ENCODE peak calls at places on chromosomes 6 and 20, in six cellular contexts. One of them, this sample, is unnamed.
A peak's percentile ranks its signal among the peaks of the same experiment; 100 is the strongest.

GRCh38 chr6:33081098-33081824 is 5.5 kb downstream of the HLA-DPB1 start:
- DNase-seq in PC-9: no peak
- DNase-seq in cardiac fibroblast: no peak
- DNase-seq in activated CD4-positive, alpha-beta T cell treated with anti-CD3 and anti-CD28 coated beads for 1 hour: no peak
- DNase-seq in SK-N-MC: no peak
- DNase-seq in stimulated activated CD4-positive, alpha-beta T cell treated with anti-CD3 and anti-CD28 coated beads, Interleukin-4, amount 100 ng/mL, for 48 hours: no peak
- DNase-seq in this sample: no peak

GRCh38 chr6:35386989-35387388 is 44.6 kb downstream of the PPARD start:
- DNase-seq in activated CD4-positive, alpha-beta T cell treated with anti-CD3 and anti-CD28 coated beads for 1 hour: no peak
- DNase-seq in PC-9: no peak
- DNase-seq in stimulated activated CD4-positive, alpha-beta T cell treated with anti-CD3 and anti-CD28 coated beads, Interleukin-4, amount 100 ng/mL, for 48 hours: no peak
- DNase-seq in cardiac fibroblast: peak; percentile 53
- DNase-seq in SK-N-MC: no peak
- DNase-seq in this sample: no peak

GRCh38 chr6:31836676-31837611 is 9.4 kb downstream of the HSPA1B start:
- DNase-seq in cardiac fibroblast: peak; percentile 55
- DNase-seq in SK-N-MC: no peak
- DNase-seq in activated CD4-positive, alpha-beta T cell treated with anti-CD3 and anti-CD28 coated beads for 1 hour: no peak
- DNase-seq in stimulated activated CD4-positive, alpha-beta T cell treated with anti-CD3 and anti-CD28 coated beads, Interleukin-4, amount 100 ng/mL, for 48 hours: no peak
- DNase-seq in PC-9: no peak
- DNase-seq in this sample: no peak

GRCh38 chr6:27630727-27631613 is 158.1 kb upstream of the ZNF184 start:
- DNase-seq in PC-9: peak; percentile 62
- DNase-seq in cardiac fibroblast: peak; percentile 85
- DNase-seq in activated CD4-positive, alpha-beta T cell treated with anti-CD3 and anti-CD28 coated beads for 1 hour: no peak
- DNase-seq in SK-N-MC: peak; percentile 83
- DNase-seq in stimulated activated CD4-positive, alpha-beta T cell treated with anti-CD3 and anti-CD28 coated beads, Interleukin-4, amount 100 ng/mL, for 48 hours: peak; percentile 69
- DNase-seq in this sample: no peak

GRCh38 chr6:43540507-43540906 is 23.6 kb downstream of the POLR1C start:
- DNase-seq in activated CD4-positive, alpha-beta T cell treated with anti-CD3 and anti-CD28 coated beads for 1 hour: no peak
- DNase-seq in cardiac fibroblast: no peak
- DNase-seq in PC-9: no peak
- DNase-seq in stimulated activated CD4-positive, alpha-beta T cell treated with anti-CD3 and anti-CD28 coated beads, Interleukin-4, amount 100 ng/mL, for 48 hours: no peak
- DNase-seq in SK-N-MC: no peak
- DNase-seq in this sample: no peak

GRCh38 chr6:134081506-134081905 is 29.1 kb upstream of the SLC2A12 start:
- DNase-seq in cardiac fibroblast: no peak
- DNase-seq in PC-9: no peak
- DNase-seq in SK-N-MC: no peak
- DNase-seq in stimulated activated CD4-positive, alpha-beta T cell treated with anti-CD3 and anti-CD28 coated beads, Interleukin-4, amount 100 ng/mL, for 48 hours: no peak
- DNase-seq in activated CD4-positive, alpha-beta T cell treated with anti-CD3 and anti-CD28 coated beads for 1 hour: no peak
- DNase-seq in this sample: no peak

GRCh38 chr6:11613858-11614257 is 76.3 kb downstream of the TMEM170B start:
- DNase-seq in stimulated activated CD4-positive, alpha-beta T cell treated with anti-CD3 and anti-CD28 coated beads, Interleukin-4, amount 100 ng/mL, for 48 hours: no peak
- DNase-seq in PC-9: peak; percentile 94
- DNase-seq in cardiac fibroblast: peak; percentile 87
- DNase-seq in activated CD4-positive, alpha-beta T cell treated with anti-CD3 and anti-CD28 coated beads for 1 hour: no peak
- DNase-seq in SK-N-MC: no peak
- DNase-seq in this sample: no peak

GRCh38 chr20:52295556-52295955 is 104.0 kb upstream of the ZFP64 start:
- DNase-seq in PC-9: peak; percentile 73
- DNase-seq in cardiac fibroblast: no peak
- DNase-seq in activated CD4-positive, alpha-beta T cell treated with anti-CD3 and anti-CD28 coated beads for 1 hour: no peak
- DNase-seq in SK-N-MC: no peak
- DNase-seq in stimulated activated CD4-positive, alpha-beta T cell treated with anti-CD3 and anti-CD28 coated beads, Interleukin-4, amount 100 ng/mL, for 48 hours: no peak
- DNase-seq in this sample: no peak

GRCh38 chr20:23995905-23996666 is 7.5 kb upstream of the GGTLC1 start:
- DNase-seq in stimulated activated CD4-positive, alpha-beta T cell treated with anti-CD3 and anti-CD28 coated beads, Interleukin-4, amount 100 ng/mL, for 48 hours: peak; percentile 63
- DNase-seq in PC-9: no peak
- DNase-seq in SK-N-MC: no peak
- DNase-seq in activated CD4-positive, alpha-beta T cell treated with anti-CD3 and anti-CD28 coated beads for 1 hour: peak; percentile 46
- DNase-seq in cardiac fibroblast: peak; percentile 54
- DNase-seq in this sample: no peak

GRCh38 chr6:44779130-44779826 is 391.8 kb downstream of the CDC5L start:
- DNase-seq in stimulated activated CD4-positive, alpha-beta T cell treated with anti-CD3 and anti-CD28 coated beads, Interleukin-4, amount 100 ng/mL, for 48 hours: no peak
- DNase-seq in activated CD4-positive, alpha-beta T cell treated with anti-CD3 and anti-CD28 coated beads for 1 hour: no peak
- DNase-seq in cardiac fibroblast: no peak
- DNase-seq in SK-N-MC: no peak
- DNase-seq in PC-9: no peak
- DNase-seq in this sample: no peak

GRCh38 chr6:43262780-43263313 is 19.6 kb downstream of the TTBK1 start:
- DNase-seq in cardiac fibroblast: no peak
- DNase-seq in PC-9: no peak
- DNase-seq in stimulated activated CD4-positive, alpha-beta T cell treated with anti-CD3 and anti-CD28 coated beads, Interleukin-4, amount 100 ng/mL, for 48 hours: no peak
- DNase-seq in activated CD4-positive, alpha-beta T cell treated with anti-CD3 and anti-CD28 coated beads for 1 hour: no peak
- DNase-seq in SK-N-MC: no peak
- DNase-seq in this sample: no peak

GRCh38 chr20:48329676-48330644 is 497.8 kb downstream of the PREX1 start:
- DNase-seq in activated CD4-positive, alpha-beta T cell treated with anti-CD3 and anti-CD28 coated beads for 1 hour: no peak
- DNase-seq in cardiac fibroblast: peak; percentile 15
- DNase-seq in PC-9: peak; percentile 43
- DNase-seq in SK-N-MC: no peak
- DNase-seq in stimulated activated CD4-positive, alpha-beta T cell treated with anti-CD3 and anti-CD28 coated beads, Interleukin-4, amount 100 ng/mL, for 48 hours: no peak
- DNase-seq in this sample: no peak

GRCh38 chr6:18165746-18166145 is 10.5 kb downstream of the KDM1B start:
- DNase-seq in PC-9: no peak
- DNase-seq in cardiac fibroblast: peak; percentile 62
- DNase-seq in activated CD4-positive, alpha-beta T cell treated with anti-CD3 and anti-CD28 coated beads for 1 hour: no peak
- DNase-seq in stimulated activated CD4-positive, alpha-beta T cell treated with anti-CD3 and anti-CD28 coated beads, Interleukin-4, amount 100 ng/mL, for 48 hours: no peak
- DNase-seq in SK-N-MC: no peak
- DNase-seq in this sample: no peak